ENCODE peak calls at places on chromosomes 7 and 10, in six cellular contexts. X, L, M, G, U and V are unnamed samples.

GRCh38 chr10:124715479-124715878 is 28.7 kb downstream of the FAM53B start:
- DNase-seq in L (no peak), X (no peak), U (no peak), G (no peak), M (no peak), V (no peak)

GRCh38 chr10:4812952-4813351 is 13.1 kb upstream of the AKR1E2 start:
- DNase-seq in X (no peak), L (no peak), M (peak; percentile 30), U (peak; percentile 36), G (no peak), V (no peak)

GRCh38 chr7:155494551-155494950 is 36.6 kb downstream of the EN2 start:
- DNase-seq in M (no peak), U (no peak), L (no peak), G (no peak), X (no peak), V (no peak)

GRCh38 chr7:2201128-2201527 is 31.6 kb downstream of the MAD1L1 start:
- DNase-seq in M (no peak), L (no peak), G (no peak), X (no peak), U (no peak), V (no peak)

GRCh38 chr10:110311357-110311949 is 6.7 kb upstream of the SMNDC1 start:
- DNase-seq in X (peak; percentile 57), U (peak; percentile 80), M (peak; percentile 65), G (no peak), L (no peak), V (no peak)

GRCh38 chr10:13758302-13758701 is 171.5 kb downstream of the PRPF18 start:
- DNase-seq in G (no peak), M (no peak), U (peak; percentile 3), L (no peak), X (no peak), V (no peak)

GRCh38 chr10:109898666-109899577 is 24.4 kb downstream of the XPNPEP1 start:
- DNase-seq in M (no peak), L (no peak), X (no peak), U (no peak), G (no peak), V (no peak)

GRCh38 chr7:95772771-95773581 is 622 bp downstream of the DYNC1I1 start:
- DNase-seq in M (no peak), U (no peak), X (no peak), L (peak; percentile 91), G (no peak), V (no peak)

GRCh38 chr7:151248191-151249033 is at the start of gene SMARCD3:
- DNase-seq in U (no peak), X (peak; percentile 84), L (peak; percentile 80), G (peak; percentile 74), M (no peak), V (no peak)

GRCh38 chr7:15862016-15862780 is 175.7 kb upstream of the MEOX2 start:
- DNase-seq in L (no peak), M (no peak), U (no peak), G (no peak), X (no peak), V (no peak)

GRCh38 chr10:94183666-94184264 is 179.0 kb downstream of the NOC3L start:
- DNase-seq in X (no peak), M (no peak), L (no peak), G (no peak), U (no peak), V (no peak)

GRCh38 chr7:44292418-44292817 is 33.0 kb downstream of the CAMK2B start:
- DNase-seq in M (no peak), U (no peak), X (peak; percentile 7), L (no peak), G (no peak), V (no peak)

GRCh38 chr7:100513212-100513611 is 25.8 kb upstream of the AGFG2 start:
- DNase-seq in G (no peak), M (no peak), X (no peak), U (no peak), L (no peak), V (no peak)
- TF ChIP-seq CTCF in G (no peak), M (no peak), X (no peak), U (no peak), L (no peak), V (no peak)

GRCh38 chr7:10300557-10300956 is 673.1 kb upstream of the PHF14 start:
- DNase-seq in U (no peak), L (no peak), M (no peak), X (peak; percentile 31), G (no peak), V (no peak)
- TF ChIP-seq POLR2AphosphoS5 in U (no peak), L (no peak), M (no peak), X (no peak), G (no peak), V (no peak)

GRCh38 chr7:22444181-22444966 is 55.6 kb downstream of the STEAP1B start:
- DNase-seq in U (no peak), M (no peak), L (no peak), G (no peak), X (peak; percentile 43), V (no peak)

GRCh38 chr7:22445140-22445722 is 54.8 kb downstream of the STEAP1B start:
- DNase-seq in X (peak; percentile 44), M (no peak), G (peak; percentile 79), U (no peak), L (peak; percentile 80), V (peak; percentile 61)

GRCh38 chr7:22445871-22446270 is 54.1 kb downstream of the STEAP1B start:
- DNase-seq in M (no peak), U (no peak), G (no peak), X (no peak), L (no peak), V (no peak)

GRCh38 chr7:22447008-22447407 is 53.0 kb downstream of the STEAP1B start:
- DNase-seq in U (no peak), X (no peak), M (no peak), G (no peak), L (no peak), V (no peak)

DNA sequence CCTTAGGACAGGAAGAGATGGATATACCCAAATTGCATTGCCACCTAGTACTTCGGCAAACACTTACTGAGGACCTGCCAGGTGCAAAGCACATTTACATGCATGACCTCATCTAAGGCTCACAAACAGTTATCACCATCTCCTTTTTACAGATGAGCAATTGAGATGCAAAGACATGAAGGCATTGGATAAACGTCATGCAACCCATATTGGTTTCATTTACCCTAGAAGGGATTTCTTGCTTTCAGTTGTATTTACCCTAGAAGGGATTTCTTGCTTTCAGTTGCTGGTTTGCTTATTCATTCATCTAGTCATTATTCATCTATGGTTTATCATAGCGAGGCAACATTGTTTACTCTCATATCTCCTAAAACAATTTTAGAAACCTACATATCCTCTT is 52.2 kb downstream of the STEAP1B start:
- DNase-seq in L (no peak), M (no peak), X (no peak), U (no peak), G (no peak), V (no peak)
- H3K4me1 ChIP-seq in L (peaks cover 7% of the 10 kb centered on the region), M (no peaks in the 10 kb centered on the region), X (peaks cover 34% of the 10 kb centered on the region), U (peaks cover 14% of the 10 kb centered on the region), G (peaks cover 29% of the 10 kb centered on the region), V (peaks cover 4% of the 10 kb centered on the region)

DNA sequence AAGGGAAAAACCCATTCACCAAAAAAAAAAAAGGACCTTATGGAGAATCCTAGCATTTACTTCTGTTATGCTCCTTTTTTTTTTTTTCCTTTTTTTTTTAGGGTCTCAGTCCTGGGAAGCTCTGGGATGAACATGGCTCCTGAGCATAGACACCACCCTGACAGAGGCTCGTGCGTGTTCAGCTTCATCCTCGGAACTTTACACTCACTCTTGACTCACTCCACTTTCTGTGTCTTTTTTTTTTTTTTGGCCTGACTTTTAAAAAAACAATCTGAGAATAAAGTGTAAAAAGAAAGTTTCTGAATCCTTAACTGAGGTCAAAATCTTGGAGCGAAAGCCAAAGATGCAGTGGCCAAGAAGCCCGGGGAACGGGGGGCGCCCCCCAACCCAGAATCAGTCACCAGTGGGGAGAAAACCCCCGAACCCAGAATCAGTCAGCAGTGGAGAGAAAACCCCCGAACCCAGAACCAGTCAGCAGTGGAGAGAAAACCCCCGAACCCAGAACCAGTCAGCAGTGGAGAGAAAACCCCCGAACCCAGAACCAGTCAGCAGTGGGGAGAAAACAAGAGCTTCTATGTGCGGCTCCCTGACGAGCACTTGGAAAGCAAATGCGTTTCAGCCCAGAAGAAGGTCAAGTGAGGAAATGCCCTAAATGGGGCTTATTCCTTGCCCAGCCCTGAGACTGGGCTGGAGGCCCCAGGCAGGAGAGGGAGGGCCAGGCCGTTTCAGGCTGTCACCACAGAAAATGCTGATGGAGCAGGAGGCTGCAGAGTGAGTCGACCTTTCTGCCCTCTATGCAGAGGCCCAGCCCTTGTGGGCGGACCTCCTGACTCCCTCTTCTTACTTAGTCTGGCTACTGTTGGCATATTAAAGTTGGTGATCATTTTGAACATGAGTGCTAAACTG is 19.0 kb upstream of the PFKP start:
- DNase-seq in X (no peak), G (no peak), M (no peak), L (no peak), U (no peak), V (no peak)
- TF ChIP-seq CTCF in X (no peak), G (no peak), M (no peak), L (no peak), U (no peak), V (no peak)